ENCODE peak calls at places on chromosomes 4 and X, in seven cellular contexts. H is NCI-H345, X is hypothalamus, G is amniotic stem cell, J is ELR, Y is amygdala, L is NCI-H446 treated with DMSO at 0.1 percent for 48 hours. B is an unnamed sample.

GRCh38 chrX:31658360-31658759 is 586.5 kb upstream of the FTHL17 start:
- DNase-seq in G (no peak), L (peak), H (peak), Y (no peak), J (peak), X (no peak), B (no peak)

GRCh38 chrX:129980043-129980442 is 2.4 kb upstream of the BCORL1 start:
- DNase-seq in Y (no peak), X (peak), J (peak), G (no peak), L (no peak), H (no peak), B (no peak)

GRCh38 chr4:119898211-119898610 is 168.4 kb downstream of the MAD2L1 start:
- DNase-seq in G (no peak), J (no peak), X (no peak), Y (no peak), L (no peak), H (no peak), B (no peak)

GRCh38 chr4:158446106-158446505 is 75.6 kb upstream of the RXFP1 start:
- DNase-seq in H (no peak), G (peak), X (no peak), J (peak), Y (no peak), L (no peak), B (no peak)

GRCh38 chr4:98977557-98977956 is 18.0 kb upstream of the METAP1 start:
- DNase-seq in H (no peak), Y (no peak), J (no peak), L (no peak), G (no peak), X (no peak), B (no peak)

GRCh38 chr4:7964890-7965662 is 25.4 kb upstream of the AFAP1 start:
- DNase-seq in X (no peak), H (no peak), Y (no peak), J (peak), G (no peak), L (no peak), B (no peak)

GRCh38 chr4:125013891-125014290 is 300.9 kb upstream of the FAT4 start:
- DNase-seq in H (no peak), J (no peak), G (no peak), Y (no peak), L (no peak), X (no peak), B (no peak)

GRCh38 chrX:49995021-49995731 is 72.8 kb downstream of the CLCN5 start:
- DNase-seq in G (no peak), Y (no peak), H (no peak), L (no peak), X (no peak), J (peak), B (no peak)

GRCh38 chr4:147060171-147060931 is 114.7 kb upstream of the TTC29 start:
- DNase-seq in G (peak), L (no peak), H (no peak), X (no peak), J (peak), Y (no peak), B (no peak)

GRCh38 chr4:120004054-120004453 is 62.6 kb downstream of the MAD2L1 start:
- DNase-seq in J (no peak), L (no peak), H (no peak), X (no peak), G (no peak), Y (no peak), B (no peak)

GRCh38 chr4:123783936-123784335 is 387.3 kb downstream of the SPRY1 start:
- DNase-seq in X (no peak), L (no peak), H (no peak), G (no peak), J (peak), Y (no peak), B (no peak)

GRCh38 chr4:146981651-146982050 is 36.0 kb upstream of the TTC29 start:
- DNase-seq in L (no peak), G (no peak), Y (no peak), X (no peak), J (peak), H (no peak), B (no peak)

GRCh38 chr4:90254357-90254756 is 127.2 kb downstream of the CCSER1 start:
- DNase-seq in J (no peak), X (no peak), G (no peak), Y (no peak), H (no peak), L (no peak), B (no peak)

GRCh38 chr4:64014647-64015046 is 394.6 kb downstream of the TECRL start:
- DNase-seq in J (no peak), X (no peak), G (no peak), Y (no peak), L (no peak), H (no peak), B (no peak)

GRCh38 chr4:98603683-98604573 is 54.5 kb downstream of the TSPAN5 start:
- DNase-seq in J (peak), X (no peak), Y (no peak), H (no peak), L (no peak), G (no peak), B (no peak)

GRCh38 chrX:47723689-47724088 is 64.7 kb upstream of the UXT start:
- DNase-seq in H (no peak), L (no peak), X (no peak), Y (no peak), G (no peak), J (no peak), B (no peak)

GRCh38 chr4:74033721-74034120 is 4.8 kb downstream of the CXCL3 start:
- DNase-seq in X (no peak), J (peak), L (no peak), H (no peak), G (no peak), Y (no peak), B (no peak)

GRCh38 chr4:22029803-22030202 is 81.2 kb upstream of the KCNIP4 start:
- DNase-seq in L (no peak), H (peak), J (no peak), Y (no peak), X (no peak), G (no peak), B (no peak)

B was measured in frontal cortex.